ENCODE peak calls at places on chromosomes 1 and 21, in four cellular contexts. C, O, X and V are unnamed samples.

GRCh38 chr1:59638172-59638800 is 176.5 kb upstream of the HOOK1 start:
- DNase-seq in C (no peak), O (peak; percentile 9), X (no peak), V (no peak)

GRCh38 chr1:71839876-71840275 is 442.5 kb downstream of the NEGR1 start:
- DNase-seq in C (no peak), O (no peak), X (no peak), V (no peak)

GRCh38 chr1:42824481-42825057 is 7.4 kb upstream of the SVBP start:
- DNase-seq in C (no peak), O (no peak), X (no peak), V (no peak)

GRCh38 chr1:15178571-15179484 is 25.3 kb downstream of the TMEM51 start:
- DNase-seq in C (no peak), O (peak; percentile 41), X (no peak), V (no peak)

GRCh38 chr21:43810505-43811261 is 21.3 kb downstream of the RRP1 start:
- DNase-seq in C (peak; percentile 97), O (peak; percentile 98), X (peak; percentile 90), V (peak; percentile 97)

GRCh38 chr1:180515364-180515763 is 13.0 kb upstream of the ACBD6 start:
- DNase-seq in C (no peak), O (no peak), X (no peak), V (no peak)

GRCh38 chr1:78619803-78620579 is at the start of gene IFI44L:
- DNase-seq in C (no peak), O (no peak), X (peak; percentile 74), V (no peak)

GRCh38 chr1:197664391-197664790 is 110.9 kb downstream of the DENND1B start:
- DNase-seq in C (no peak), O (no peak), X (no peak), V (no peak)

GRCh38 chr1:27009601-27010197 is 3.0 kb downstream of the TENT5B start:
- DNase-seq in C (no peak), O (no peak), X (no peak), V (no peak)

GRCh38 chr21:33848252-33848953 is 67.2 kb downstream of the ATP5PO start:
- DNase-seq in C (no peak), O (no peak), X (no peak), V (no peak)

GRCh38 chr1:10685196-10685850 is 111.1 kb downstream of the CASZ1 start:
- DNase-seq in C (no peak), O (no peak), X (no peak), V (no peak)

GRCh38 chr1:5140136-5140535 is 485.7 kb downstream of the AJAP1 start:
- DNase-seq in C (no peak), O (no peak), X (no peak), V (no peak)

GRCh38 chr21:15437873-15438272 is 291.9 kb upstream of the USP25 start:
- DNase-seq in C (peak; percentile 28), O (no peak), X (no peak), V (no peak)

GRCh38 chr21:35346697-35347096 is 297.6 kb upstream of the RUNX1 start:
- DNase-seq in C (no peak), O (no peak), X (no peak), V (no peak)

GRCh38 chr1:52551476-52552235 is 1.2 kb downstream of the TUT4 start:
- DNase-seq in C (no peak), O (no peak), X (peak; percentile 45), V (no peak)

GRCh38 chr1:229114781-229115417 is 156.0 kb upstream of the RAB4A start:
- DNase-seq in C (no peak), O (no peak), X (no peak), V (no peak)

GRCh38 chr1:61839702-61840101 is 97.4 kb downstream of the PATJ start:
- DNase-seq in C (no peak), O (no peak), X (no peak), V (no peak)

GRCh38 chr1:227998374-227999055 is 8.3 kb upstream of the WNT3A start:
- DNase-seq in C (no peak), O (no peak), X (peak; percentile 6), V (peak; percentile 6)

GRCh38 chr1:119327436-119328155 is 41.0 kb upstream of the HAO2 start:
- DNase-seq in C (no peak), O (peak; percentile 68), X (peak; percentile 22), V (peak; percentile 15)

GRCh38 chr1:66464802-66465201 is 69.2 kb upstream of the SGIP1 start:
- DNase-seq in C (no peak), O (no peak), X (no peak), V (no peak)

GRCh38 chr1:234638832-234639799 is 29.1 kb upstream of the IRF2BP2 start:
- DNase-seq in C (no peak), O (no peak), X (no peak), V (no peak)

GRCh38 chr1:111739984-111740765 is 980 bp upstream of the INKA2 start:
- DNase-seq in C (no peak), O (peak; percentile 66), X (peak; percentile 10), V (peak; percentile 30)

GRCh38 chr1:186978596-186979556 is 150.1 kb downstream of the PLA2G4A start:
- DNase-seq in C (no peak), O (no peak), X (no peak), V (no peak)

GRCh38 chr1:181905944-181906597 is 155.4 kb downstream of the ZNF648 start:
- DNase-seq in C (no peak), O (no peak), X (no peak), V (no peak)

GRCh38 chr1:178273707-178274410 is 180.0 kb downstream of the RASAL2 start:
- DNase-seq in C (no peak), O (no peak), X (no peak), V (no peak)

GRCh38 chr1:212760126-212760823 is 31.3 kb downstream of the NSL1 start:
- DNase-seq in C (peak; percentile 39), O (peak; percentile 65), X (peak; percentile 48), V (no peak)

GRCh38 chr1:21272540-21272939 is 17.7 kb downstream of the ECE1 start:
- DNase-seq in C (no peak), O (no peak), X (no peak), V (no peak)

GRCh38 chr1:86858524-86859261 is 55.2 kb downstream of the SELENOF start:
- DNase-seq in C (no peak), O (no peak), X (no peak), V (no peak)

GRCh38 chr1:33763406-33763805 is 100.5 kb upstream of the HMGB4 start:
- DNase-seq in C (no peak), O (no peak), X (no peak), V (no peak)

GRCh38 chr1:45566722-45567121 is 16.1 kb downstream of the AKR1A1 start:
- DNase-seq in C (no peak), O (no peak), X (no peak), V (no peak)

GRCh38 chr1:174301295-174302077 is 142.2 kb downstream of the RABGAP1L start:
- DNase-seq in C (no peak), O (no peak), X (no peak), V (no peak)

GRCh38 chr1:15249032-15249601 is 2.1 kb downstream of the FHAD1 start:
- DNase-seq in C (peak; percentile 61), O (no peak), X (peak; percentile 50), V (no peak)

GRCh38 chr1:76247261-76247852 is 172.8 kb downstream of the ST6GALNAC3 start:
- DNase-seq in C (no peak), O (no peak), X (no peak), V (no peak)

GRCh38 chr1:235417101-235417697 is 50.0 kb downstream of the TBCE start:
- DNase-seq in C (peak; percentile 75), O (peak; percentile 73), X (peak; percentile 63), V (peak; percentile 47)

GRCh38 chr21:43276811-43277210 is 108.0 kb downstream of the CRYAA start:
- DNase-seq in C (no peak), O (no peak), X (no peak), V (no peak)

DNA sequence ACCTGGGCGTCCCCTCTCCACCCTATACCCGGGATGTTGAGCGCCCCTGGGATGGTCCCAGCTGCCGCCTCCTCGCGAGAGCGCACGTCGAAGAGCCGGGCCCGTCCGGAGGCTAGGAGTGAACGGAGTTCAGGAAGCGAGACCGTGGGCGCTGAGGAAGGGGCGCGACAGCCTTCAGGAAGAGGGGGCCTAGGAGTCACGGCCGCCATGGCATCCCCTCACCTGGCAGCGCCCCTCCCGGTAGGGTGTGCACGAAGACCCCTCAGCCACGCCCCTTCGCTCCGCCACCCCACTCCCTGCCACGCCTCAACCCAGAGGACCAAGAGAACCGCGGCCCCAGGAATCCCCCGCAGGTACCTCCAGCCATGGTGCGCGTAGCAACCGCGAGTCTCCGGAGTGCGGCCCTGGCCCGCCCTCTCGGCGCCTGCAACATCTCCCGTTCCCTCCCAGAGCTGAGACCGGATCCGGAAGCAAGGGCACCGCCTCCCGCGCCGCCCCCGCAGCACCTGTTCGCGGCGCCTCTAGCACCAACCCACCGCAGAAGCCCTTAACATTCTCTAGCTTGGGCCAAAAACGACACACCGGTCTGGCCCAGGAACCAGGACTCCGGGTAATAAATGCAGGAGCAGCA is at the start of gene TSTD1:
- DNase-seq in C (peak; percentile 90), O (peak; percentile 49), X (peak; percentile 85), V (peak; percentile 44)
- TF ChIP-seq CTCF in C (no peak), O (no peak), X (no peak), V (peak; percentile 31)

GRCh38 chr1:157170677-157171515 is 32.7 kb upstream of the ETV3 start:
- DNase-seq in C (no peak), O (peak; percentile 70), X (peak; percentile 42), V (no peak)
- TF ChIP-seq CTCF in C (peak; percentile 65), O (peak; percentile 77), X (peak; percentile 62), V (peak; percentile 65)

GRCh38 chr1:220121791-220122530 is 28.0 kb downstream of the IARS2 start:
- DNase-seq in C (no peak), O (no peak), X (no peak), V (no peak)

GRCh38 chr1:220127076-220127475 is 33.1 kb downstream of the IARS2 start:
- DNase-seq in C (no peak), O (no peak), X (no peak), V (no peak)

GRCh38 chr1:220124542-220124941 is 30.6 kb downstream of the IARS2 start:
- DNase-seq in C (no peak), O (no peak), X (no peak), V (no peak)

GRCh38 chr1:220119043-220119512 is 25.1 kb downstream of the IARS2 start:
- DNase-seq in C (no peak), O (no peak), X (no peak), V (no peak)

GRCh38 chr1:220123889-220124288 is 30.0 kb downstream of the IARS2 start:
- DNase-seq in C (no peak), O (no peak), X (no peak), V (no peak)
- TF ChIP-seq CTCF in C (peak; percentile 20), O (peak; percentile 64), X (no peak), V (peak; percentile 51)

GRCh38 chr1:156926175-156926574 is 5.7 kb downstream of the LRRC71 start:
- DNase-seq in C (peak; percentile 62), O (no peak), X (peak; percentile 16), V (no peak)

GRCh38 chr1:156927215-156928042 is 7.0 kb downstream of the LRRC71 start:
- DNase-seq in C (peak; percentile 68), O (peak; percentile 89), X (peak; percentile 61), V (peak; percentile 71)

GRCh38 chr1:156923565-156924477 is 3.4 kb downstream of the LRRC71 start:
- DNase-seq in C (no peak), O (peak; percentile 32), X (no peak), V (no peak)

GRCh38 chr1:156924478-156925153 is 4.2 kb downstream of the LRRC71 start:
- DNase-seq in C (no peak), O (no peak), X (no peak), V (no peak)

GRCh38 chr1:156925154-156926010 is 5.0 kb downstream of the LRRC71 start:
- DNase-seq in C (no peak), O (no peak), X (no peak), V (no peak)
- TF ChIP-seq CTCF in C (no peak), O (no peak), X (no peak), V (no peak)

GRCh38 chr1:29513357-29513756 is 277.0 kb downstream of the PTPRU start:
- DNase-seq in C (peak; percentile 45), O (peak; percentile 45), X (no peak), V (no peak)
- TF ChIP-seq CTCF in C (peak; percentile 52), O (no peak), X (no peak), V (peak; percentile 37)